ENCODE peak calls at places on chromosome 4, in five cellular contexts. One of them, this sample, is unnamed.

GRCh38 chr4:186719925-186720694 is 3.5 kb downstream of the FAT1 start:
- DNase-seq in OCI-LY7: peak
- DNase-seq in amygdala: no peak
- DNase-seq in central memory CD4-positive, alpha-beta T cell: no peak
- DNase-seq in aorta: no peak
- DNase-seq in this sample: peak

GRCh38 chr4:94978904-94979303 is 221.1 kb downstream of the BMPR1B start:
- DNase-seq in OCI-LY7: no peak
- DNase-seq in amygdala: no peak
- DNase-seq in central memory CD4-positive, alpha-beta T cell: no peak
- DNase-seq in aorta: no peak
- DNase-seq in this sample: no peak

GRCh38 chr4:119020158-119020557 is 115.5 kb upstream of the MYOZ2 start:
- DNase-seq in OCI-LY7: no peak
- DNase-seq in amygdala: no peak
- DNase-seq in central memory CD4-positive, alpha-beta T cell: no peak
- DNase-seq in aorta: no peak
- DNase-seq in this sample: no peak

GRCh38 chr4:70943115-70943514 is 40.9 kb downstream of the MOB1B start:
- DNase-seq in OCI-LY7: peak
- DNase-seq in amygdala: no peak
- DNase-seq in central memory CD4-positive, alpha-beta T cell: no peak
- DNase-seq in aorta: no peak
- DNase-seq in this sample: no peak

GRCh38 chr4:8010618-8011017 is 71.0 kb upstream of the AFAP1 start:
- DNase-seq in OCI-LY7: no peak
- DNase-seq in amygdala: no peak
- DNase-seq in central memory CD4-positive, alpha-beta T cell: no peak
- DNase-seq in aorta: no peak
- DNase-seq in this sample: peak

GRCh38 chr4:48698029-48698901 is 81.8 kb downstream of the FRYL start:
- DNase-seq in OCI-LY7: no peak
- DNase-seq in amygdala: no peak
- DNase-seq in central memory CD4-positive, alpha-beta T cell: no peak
- DNase-seq in aorta: no peak
- DNase-seq in this sample: no peak

GRCh38 chr4:108900018-108900417 is 137.2 kb upstream of the ETNPPL start:
- DNase-seq in OCI-LY7: no peak
- DNase-seq in amygdala: no peak
- DNase-seq in central memory CD4-positive, alpha-beta T cell: no peak
- DNase-seq in aorta: no peak
- DNase-seq in this sample: no peak

GRCh38 chr4:3346146-3346545 is 53.3 kb downstream of the RGS12 start:
- DNase-seq in OCI-LY7: peak
- DNase-seq in amygdala: no peak
- DNase-seq in central memory CD4-positive, alpha-beta T cell: peak
- DNase-seq in aorta: no peak
- DNase-seq in this sample: peak

GRCh38 chr4:80831383-80832361 is 198.8 kb upstream of the BMP3 start:
- DNase-seq in OCI-LY7: no peak
- DNase-seq in amygdala: no peak
- DNase-seq in central memory CD4-positive, alpha-beta T cell: no peak
- DNase-seq in aorta: no peak
- DNase-seq in this sample: no peak

GRCh38 chr4:102730968-102731533 is 29.7 kb downstream of the MANBA start:
- DNase-seq in OCI-LY7: no peak
- DNase-seq in amygdala: no peak
- DNase-seq in central memory CD4-positive, alpha-beta T cell: no peak
- DNase-seq in aorta: no peak
- DNase-seq in this sample: no peak

GRCh38 chr4:157806176-157806575 is 366.6 kb downstream of the GASK1B start:
- DNase-seq in OCI-LY7: no peak
- DNase-seq in amygdala: no peak
- DNase-seq in central memory CD4-positive, alpha-beta T cell: no peak
- DNase-seq in aorta: no peak
- DNase-seq in this sample: no peak

GRCh38 chr4:108166038-108166437 is 2.7 kb downstream of the LEF1 start:
- DNase-seq in OCI-LY7: peak
- DNase-seq in amygdala: no peak
- DNase-seq in central memory CD4-positive, alpha-beta T cell: peak
- DNase-seq in aorta: no peak
- DNase-seq in this sample: no peak

GRCh38 chr4:95204873-95205272 is 343.9 kb downstream of the UNC5C start:
- DNase-seq in OCI-LY7: peak
- DNase-seq in amygdala: no peak
- DNase-seq in central memory CD4-positive, alpha-beta T cell: no peak
- DNase-seq in aorta: no peak
- DNase-seq in this sample: no peak

GRCh38 chr4:72970756-72971155 is 98.8 kb downstream of the COX18 start:
- DNase-seq in OCI-LY7: no peak
- DNase-seq in amygdala: no peak
- DNase-seq in central memory CD4-positive, alpha-beta T cell: no peak
- DNase-seq in aorta: no peak
- DNase-seq in this sample: no peak

GRCh38 chr4:145886871-145887240 is 51.8 kb downstream of the ZNF827 start:
- DNase-seq in OCI-LY7: peak
- DNase-seq in amygdala: no peak
- DNase-seq in central memory CD4-positive, alpha-beta T cell: no peak
- DNase-seq in aorta: no peak
- DNase-seq in this sample: peak

GRCh38 chr4:3250956-3251690 is 2.2 kb downstream of the MSANTD1 start:
- DNase-seq in OCI-LY7: no peak
- DNase-seq in amygdala: no peak
- DNase-seq in central memory CD4-positive, alpha-beta T cell: no peak
- DNase-seq in aorta: peak
- DNase-seq in this sample: no peak

GRCh38 chr4:119626420-119626819 is 2.2 kb downstream of the PDE5A start:
- DNase-seq in OCI-LY7: no peak
- DNase-seq in amygdala: no peak
- DNase-seq in central memory CD4-positive, alpha-beta T cell: no peak
- DNase-seq in aorta: no peak
- DNase-seq in this sample: no peak

GRCh38 chr4:165330071-165330470 is 2.6 kb downstream of the MSMO1 start:
- DNase-seq in OCI-LY7: no peak
- DNase-seq in amygdala: no peak
- DNase-seq in central memory CD4-positive, alpha-beta T cell: no peak
- DNase-seq in aorta: no peak
- DNase-seq in this sample: no peak

GRCh38 chr4:55729306-55730142 is 90.1 kb upstream of the EXOC1L start:
- DNase-seq in OCI-LY7: no peak
- DNase-seq in amygdala: no peak
- DNase-seq in central memory CD4-positive, alpha-beta T cell: no peak
- DNase-seq in aorta: no peak
- DNase-seq in this sample: no peak

GRCh38 chr4:1469043-1469442 is 62.8 kb upstream of the NKX1-1 start:
- DNase-seq in OCI-LY7: no peak
- DNase-seq in amygdala: no peak
- DNase-seq in central memory CD4-positive, alpha-beta T cell: no peak
- DNase-seq in aorta: no peak
- DNase-seq in this sample: no peak

GRCh38 chr4:64774626-64775025 is 365.4 kb upstream of the TECRL start:
- DNase-seq in OCI-LY7: no peak
- DNase-seq in amygdala: no peak
- DNase-seq in central memory CD4-positive, alpha-beta T cell: no peak
- DNase-seq in aorta: no peak
- DNase-seq in this sample: no peak

GRCh38 chr4:182492456-182492855 is 249.3 kb downstream of the TENM3 start:
- DNase-seq in OCI-LY7: no peak
- DNase-seq in amygdala: no peak
- DNase-seq in central memory CD4-positive, alpha-beta T cell: no peak
- DNase-seq in aorta: no peak
- DNase-seq in this sample: peak

GRCh38 chr4:1081689-1082040 is 31.7 kb downstream of the RNF212 start:
- DNase-seq in OCI-LY7: no peak
- DNase-seq in amygdala: no peak
- DNase-seq in central memory CD4-positive, alpha-beta T cell: no peak
- DNase-seq in aorta: no peak
- DNase-seq in this sample: no peak

GRCh38 chr4:81405900-81406401 is 65.8 kb downstream of the RASGEF1B start:
- DNase-seq in OCI-LY7: peak
- DNase-seq in amygdala: no peak
- DNase-seq in central memory CD4-positive, alpha-beta T cell: peak
- DNase-seq in aorta: no peak
- DNase-seq in this sample: peak

GRCh38 chr4:57550143-57550542 is 440.0 kb upstream of the IGFBP7 start:
- DNase-seq in OCI-LY7: no peak
- DNase-seq in amygdala: no peak
- DNase-seq in central memory CD4-positive, alpha-beta T cell: no peak
- DNase-seq in aorta: no peak
- DNase-seq in this sample: no peak

GRCh38 chr4:53571936-53572580 is 19.2 kb downstream of the LNX1 start:
- DNase-seq in OCI-LY7: no peak
- DNase-seq in amygdala: no peak
- DNase-seq in central memory CD4-positive, alpha-beta T cell: no peak
- DNase-seq in aorta: no peak
- DNase-seq in this sample: no peak

GRCh38 chr4:83252782-83253405 is 31.7 kb downstream of the COQ2 start:
- DNase-seq in OCI-LY7: peak
- DNase-seq in amygdala: no peak
- DNase-seq in central memory CD4-positive, alpha-beta T cell: peak
- DNase-seq in aorta: peak
- DNase-seq in this sample: peak

This sample was measured in G401.